ENCODE peak calls at places on chromosomes 4 and X, in six cellular contexts. B is right lobe of liver, X is transverse colon, Y is ovary, T is Peyer's patch, A is breast epithelium. Z is an unnamed sample.
A peak's percentile ranks its signal among the peaks of the same experiment; 100 is the strongest.

GRCh38 chr4:85759392-85759791 is 284.4 kb downstream of the ARHGAP24 start:
- DNase-seq in B (no peak), X (no peak), Y (no peak), T (no peak), A (no peak), Z (no peak)

GRCh38 chr4:56995525-56995924 is 16.8 kb downstream of the POLR2B start:
- DNase-seq in B (no peak), X (peak; percentile 53), Y (peak; percentile 61), T (no peak), A (peak; percentile 33), Z (peak; percentile 49)

GRCh38 chr4:73508651-73509050 is 27.1 kb downstream of the AFM start:
- DNase-seq in B (no peak), X (peak; percentile 50), Y (no peak), T (peak; percentile 55), A (no peak), Z (no peak)

GRCh38 chr4:34043131-34043530 is 2201.2 kb downstream of the ARAP2 start:
- DNase-seq in B (no peak), X (no peak), Y (no peak), T (no peak), A (no peak), Z (no peak)

GRCh38 chr4:4549534-4549933 is 7.7 kb upstream of the STX18 start:
- DNase-seq in B (no peak), X (no peak), Y (no peak), T (no peak), A (no peak), Z (no peak)

GRCh38 chr4:178814908-178815307 is 1372.7 kb upstream of the AGA start:
- DNase-seq in B (no peak), X (no peak), Y (no peak), T (no peak), A (no peak), Z (no peak)

GRCh38 chr4:116688536-116688935 is 396.8 kb downstream of the TRAM1L1 start:
- DNase-seq in B (no peak), X (no peak), Y (no peak), T (no peak), A (no peak), Z (no peak)

GRCh38 chr4:74098628-74098995 is 383 bp downstream of the CXCL2 start:
- DNase-seq in B (peak; percentile 53), X (peak; percentile 23), Y (peak; percentile 25), T (no peak), A (no peak), Z (no peak)

GRCh38 chrX:130637591-130637990 is 235.8 kb downstream of the RBMX2 start:
- DNase-seq in B (no peak), X (no peak), Y (no peak), T (no peak), A (no peak), Z (no peak)

GRCh38 chr4:21948347-21949072 is at the start of gene KCNIP4:
- DNase-seq in B (peak; percentile 39), X (peak; percentile 10), Y (peak; percentile 12), T (no peak), A (no peak), Z (peak; percentile 9)

DNA sequence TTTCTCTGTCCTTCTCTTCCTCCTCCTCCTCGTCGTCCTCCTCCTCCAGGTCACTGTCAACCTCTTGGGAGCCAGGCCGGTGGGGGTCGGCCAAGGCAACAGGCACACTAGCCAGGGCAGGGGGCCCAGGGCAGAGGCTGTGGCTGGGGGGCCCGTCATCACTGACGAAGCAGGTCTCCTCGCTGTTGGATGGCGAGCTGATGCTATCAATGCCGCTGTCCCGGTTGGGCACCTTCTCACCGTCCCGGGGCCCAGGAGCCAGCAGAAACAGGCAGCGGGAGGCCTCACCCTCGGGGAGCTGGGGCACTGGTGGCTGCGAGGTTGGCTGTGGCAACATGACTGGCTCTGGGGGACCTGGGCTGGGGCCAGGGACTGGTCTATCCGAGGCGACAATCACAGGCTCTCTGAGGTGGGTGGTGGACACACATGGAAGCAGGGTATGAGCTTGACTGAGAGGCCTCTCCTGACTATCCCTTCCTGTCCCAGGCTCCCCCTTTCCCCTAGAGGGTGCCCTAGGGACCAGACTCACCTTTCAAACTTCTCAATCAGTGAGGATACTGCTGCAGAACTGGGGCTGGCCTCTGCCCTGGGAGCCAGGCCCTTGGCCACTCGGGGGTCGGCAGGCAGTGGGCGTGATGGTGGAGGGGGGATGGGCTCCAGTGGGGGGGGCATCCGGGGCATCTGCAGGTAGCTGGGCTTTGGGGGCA is 25.8 kb downstream of the FGD1 start:
- DNase-seq in B (no peak), X (no peak), Y (no peak), T (no peak), A (no peak), Z (no peak)
- H3K27me3 ChIP-seq in B (no peaks in the 10 kb centered on the region), X (no peaks in the 10 kb centered on the region), Y (no peaks in the 10 kb centered on the region), T (no peaks in the 10 kb centered on the region), A (peaks cover 30% of the 10 kb centered on the region), Z (no peaks in the 10 kb centered on the region)

GRCh38 chr4:80732010-80732409 is 298.5 kb upstream of the BMP3 start:
- DNase-seq in B (no peak), X (no peak), Y (no peak), T (no peak), A (no peak), Z (no peak)
- TF ChIP-seq POLR2A in B (no peak), X (no peak), Y (no peak), T (no peak), A (no peak), Z (no peak)

GRCh38 chr4:173518419-173519102 is 11.5 kb downstream of the HAND2 start:
- DNase-seq in B (no peak), X (no peak), Y (peak; percentile 32), T (no peak), A (no peak), Z (no peak)
- H3K27me3 ChIP-seq in B (peaks cover 38% of the 10 kb centered on the region), X (peaks cover 100% of the 10 kb centered on the region), Y (no peaks in the 10 kb centered on the region), T (no peaks in the 10 kb centered on the region), A (peaks cover 86% of the 10 kb centered on the region), Z (peaks cover 10% of the 10 kb centered on the region)

GRCh38 chr4:2835978-2836377 is 7.7 kb upstream of the ADD1 start:
- DNase-seq in B (peak; percentile 47), X (peak; percentile 8), Y (peak; percentile 14), T (peak; percentile 46), A (no peak), Z (peak; percentile 11)

GRCh38 chr4:2832981-2833670 is 10.5 kb upstream of the ADD1 start:
- DNase-seq in B (peak; percentile 40), X (peak; percentile 5), Y (no peak), T (peak; percentile 24), A (no peak), Z (no peak)

GRCh38 chr4:2832309-2832980 is 11.2 kb upstream of the ADD1 start:
- DNase-seq in B (peak; percentile 43), X (peak; percentile 15), Y (peak; percentile 13), T (peak; percentile 68), A (no peak), Z (peak; percentile 2)

GRCh38 chr4:2833671-2834000 is 10.0 kb upstream of the ADD1 start:
- DNase-seq in B (peak; percentile 45), X (peak; percentile 5), Y (peak; percentile 11), T (peak; percentile 42), A (no peak), Z (peak; percentile 4)

DNA sequence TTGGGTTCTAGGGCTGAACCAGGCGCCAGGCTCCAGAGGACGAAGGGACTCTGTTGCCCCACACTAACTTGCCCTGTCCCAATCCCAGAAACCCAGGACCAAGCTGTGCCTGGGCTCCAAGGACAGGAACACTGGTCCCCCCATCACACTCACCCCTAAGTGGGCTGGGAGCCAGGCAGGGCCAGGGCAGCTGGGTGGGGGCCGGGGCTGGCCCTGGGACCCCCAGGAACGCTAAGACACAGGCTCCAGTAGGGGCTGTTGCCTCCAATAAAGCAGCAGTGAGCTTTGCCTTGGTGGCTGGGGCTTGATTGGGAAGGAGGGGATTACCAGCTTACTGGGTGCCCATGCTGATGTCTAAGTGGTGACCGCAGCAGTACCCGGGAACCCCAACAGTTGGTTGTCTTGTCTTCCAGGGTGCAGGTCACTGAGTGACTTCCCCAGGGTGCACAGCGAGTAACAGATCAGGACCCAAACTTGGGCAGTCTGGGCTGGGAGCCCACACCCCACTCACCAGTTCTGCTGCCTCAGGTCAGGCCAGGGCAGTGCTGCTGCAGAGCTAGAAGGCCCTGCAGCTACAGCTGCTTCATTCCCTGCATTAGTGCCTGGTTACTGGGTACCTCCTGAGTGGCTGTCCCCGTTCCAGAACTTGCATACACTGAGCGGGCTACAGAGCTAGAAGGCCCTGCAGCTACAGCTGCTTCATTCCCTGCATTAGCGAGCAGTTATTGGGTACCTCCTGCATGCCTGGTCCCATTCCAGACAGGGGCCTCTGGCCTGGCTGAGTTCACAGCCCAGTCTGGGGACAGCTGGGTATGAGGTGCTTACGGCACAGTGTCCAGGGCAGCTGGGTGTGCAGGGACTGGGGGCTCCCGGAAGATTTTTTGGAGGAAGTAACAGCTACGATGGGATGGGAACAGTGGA is 9.4 kb upstream of the ADD1 start:
- DNase-seq in B (peak; percentile 46), X (peak; percentile 7), Y (peak; percentile 11), T (peak; percentile 45), A (no peak), Z (peak; percentile 9)
- TF ChIP-seq POLR2A in B (no peak), X (no peak), Y (no peak), T (no peak), A (no peak), Z (no peak)

DNA sequence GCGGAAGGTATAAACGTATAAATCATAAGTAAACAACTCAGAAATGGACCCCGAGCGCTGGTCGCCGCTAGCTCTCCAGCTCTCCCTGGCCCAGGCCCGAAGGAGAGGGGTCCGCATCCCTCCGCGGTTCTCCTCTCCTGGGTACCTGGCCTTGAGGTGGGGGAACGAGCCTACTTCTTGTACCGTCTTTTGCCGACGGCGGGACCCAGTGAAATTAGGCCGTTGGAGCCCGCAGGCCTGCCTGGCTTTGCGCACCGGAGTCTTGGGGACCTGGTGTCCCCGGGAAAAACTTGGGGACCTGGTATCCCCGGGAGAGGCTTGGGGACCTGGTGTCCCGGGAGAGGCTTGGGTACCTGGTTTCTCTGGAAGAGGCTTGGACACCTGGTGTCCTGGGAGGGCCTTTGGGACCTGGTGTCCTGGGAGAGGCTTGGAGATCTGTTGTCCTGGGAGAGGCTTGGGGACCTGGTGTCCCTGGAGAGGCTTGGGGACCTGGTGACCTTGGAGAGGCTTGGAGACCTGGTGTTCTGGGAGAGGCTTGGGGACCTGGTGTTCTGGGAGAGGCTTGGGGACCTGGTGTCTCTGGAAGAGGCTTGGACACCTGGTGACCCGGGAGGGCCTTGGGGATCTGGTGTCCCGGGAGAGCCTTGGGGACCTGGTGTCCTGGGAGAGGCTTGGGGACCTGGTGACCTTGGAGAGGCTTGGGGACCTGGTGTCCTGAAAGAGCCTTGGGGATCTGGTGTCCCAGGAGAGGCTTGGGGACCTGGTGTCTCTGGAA is 12.0 kb downstream of the SHOX start:
- DNase-seq in B (peak; percentile 35), X (no peak), Y (no peak), T (no peak), A (no peak), Z (peak; percentile 6)
- H3K27me3 ChIP-seq in B (no peaks in the 10 kb centered on the region), X (peaks cover 71% of the 10 kb centered on the region), Y (no peaks in the 10 kb centered on the region), T (no peaks in the 10 kb centered on the region), A (peaks cover 81% of the 10 kb centered on the region), Z (no peaks in the 10 kb centered on the region)

Z was measured in body of pancreas.